ENCODE peak calls at places on chromosomes 1 and 21, in eight cellular contexts. M is CD4-positive, alpha-beta T cell; J is A549; T is astrocyte; Q is cardiac muscle cell; U is WTC11; X is H9; N is choroid plexus epithelial cell. L is an unnamed sample.

GRCh38 chr1:184050631-184051030 is 899 bp upstream of the TSEN15 start:
- DNase-seq in U (no peak), T (no peak), Q (peak), X (no peak), M (no peak), N (no peak), J (no peak), L (no peak)

GRCh38 chr1:171313319-171313834 is 606 bp upstream of the FMO4 start:
- DNase-seq in Q (no peak), U (no peak), M (no peak), T (peak), N (no peak), X (no peak), J (no peak), L (no peak)

GRCh38 chr1:21200767-21201166 is 24.1 kb upstream of the EIF4G3 start:
- DNase-seq in J (no peak), U (no peak), T (peak), X (no peak), M (no peak), N (peak), Q (peak), L (no peak)

GRCh38 chr21:41899431-41900202 is 20.5 kb upstream of the PRDM15 start:
- DNase-seq in M (no peak), Q (no peak), T (no peak), N (no peak), J (no peak), X (no peak), U (no peak), L (no peak)

GRCh38 chr1:232579958-232580705 is 49.8 kb downstream of the SIPA1L2 start:
- DNase-seq in X (no peak), M (no peak), Q (no peak), T (peak), N (no peak), J (no peak), U (no peak), L (no peak)

GRCh38 chr21:36813071-36813470 is 114.2 kb downstream of the SIM2 start:
- DNase-seq in X (no peak), J (no peak), U (no peak), N (no peak), T (no peak), Q (peak), M (no peak), L (no peak)

GRCh38 chr1:224114787-224115175 is 870 bp downstream of the FBXO28 start:
- DNase-seq in M (no peak), U (no peak), T (no peak), X (no peak), Q (peak), N (peak), J (no peak), L (no peak)

GRCh38 chr1:175174702-175175102 is 17.9 kb downstream of the KIAA0040 start:
- DNase-seq in X (no peak), Q (no peak), N (no peak), T (no peak), M (no peak), U (no peak), J (no peak), L (no peak)

GRCh38 chr1:116817582-116818064 is 63.4 kb downstream of the CD2 start:
- DNase-seq in Q (peak), T (no peak), X (peak), U (peak), M (peak), N (peak), J (peak), L (peak)

GRCh38 chr1:21290546-21290944 is 282 bp upstream of the ECE1 start:
- DNase-seq in Q (no peak), J (peak), U (no peak), N (no peak), M (peak), X (no peak), T (no peak), L (no peak)

GRCh38 chr1:108561731-108562326 is 1.9 kb downstream of the EEIG2 start:
- DNase-seq in T (no peak), Q (peak), M (peak), J (peak), N (peak), U (peak), X (peak), L (peak)

GRCh38 chr1:169161512-169162194 is 55.2 kb downstream of the ATP1B1 start:
- DNase-seq in J (no peak), X (no peak), U (no peak), N (peak), T (no peak), Q (peak), M (no peak), L (no peak)

GRCh38 chr1:92485374-92486250 is 1.1 kb downstream of the GFI1 start:
- DNase-seq in M (peak), Q (peak), T (no peak), J (no peak), X (peak), U (peak), N (peak), L (peak)

GRCh38 chr1:244226440-244226839 is 175.4 kb downstream of the ZBTB18 start:
- DNase-seq in J (no peak), Q (no peak), X (no peak), M (no peak), U (no peak), N (peak), T (peak), L (no peak)

GRCh38 chr1:61393575-61393974 is 311.2 kb downstream of the NFIA start:
- DNase-seq in Q (no peak), N (no peak), J (no peak), M (no peak), T (no peak), X (no peak), U (no peak), L (no peak)

GRCh38 chr1:229665912-229666558 is 40.0 kb downstream of the URB2 start:
- DNase-seq in X (no peak), N (no peak), M (no peak), U (no peak), T (no peak), Q (no peak), J (no peak), L (no peak)

GRCh38 chr1:109634771-109635750 is 15.4 kb downstream of the AMPD2 start:
- DNase-seq in N (no peak), U (no peak), T (no peak), J (no peak), X (peak), Q (no peak), M (peak), L (no peak)

GRCh38 chr1:8381618-8382017 is 63.7 kb downstream of the SLC45A1 start:
- DNase-seq in T (no peak), Q (no peak), M (no peak), U (no peak), J (no peak), N (peak), X (no peak), L (no peak)

GRCh38 chr1:8377382-8377928 is 59.5 kb downstream of the SLC45A1 start:
- DNase-seq in Q (no peak), N (no peak), J (no peak), U (no peak), X (no peak), M (no peak), T (no peak), L (no peak)

GRCh38 chr1:8378202-8378601 is 60.3 kb downstream of the SLC45A1 start:
- DNase-seq in U (no peak), J (no peak), Q (peak), X (no peak), M (no peak), T (no peak), N (peak), L (no peak)

GRCh38 chr1:8378981-8379470 is 61.1 kb downstream of the SLC45A1 start:
- DNase-seq in Q (no peak), T (no peak), X (no peak), J (no peak), U (no peak), N (no peak), M (no peak), L (no peak)

DNA sequence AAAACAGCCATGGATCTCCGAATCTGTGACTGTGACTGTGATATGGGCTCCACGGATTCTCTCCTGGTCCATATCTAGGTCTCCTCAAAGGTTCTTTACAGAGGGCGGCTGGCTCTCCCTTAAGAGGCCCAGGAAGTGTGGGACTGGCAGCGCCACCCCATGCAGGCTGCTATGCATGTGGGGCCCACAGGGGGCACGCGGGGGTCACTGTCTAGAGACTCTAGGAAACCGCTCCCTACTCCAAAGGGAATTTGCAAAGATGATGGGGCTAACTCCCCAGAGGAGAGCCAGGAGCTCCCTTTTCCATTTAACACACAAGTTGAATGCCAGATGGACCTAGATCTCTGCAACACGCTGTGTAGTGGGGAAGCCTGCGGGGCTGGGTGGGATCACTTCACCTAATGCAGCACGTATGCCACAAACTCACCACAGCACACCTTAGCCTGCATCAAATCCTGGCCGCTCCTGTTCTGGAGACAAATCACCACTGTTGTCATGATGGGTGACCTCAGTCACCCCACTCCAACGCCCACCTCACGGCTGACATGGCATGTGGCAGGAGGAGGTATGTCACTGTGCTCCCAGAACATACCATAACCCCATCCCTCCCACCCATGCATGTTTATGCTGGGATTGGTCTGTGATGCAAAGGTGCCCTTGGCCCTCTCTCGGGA is 61.7 kb downstream of the SLC45A1 start:
- DNase-seq in N (no peak), M (no peak), X (no peak), Q (no peak), U (no peak), T (no peak), J (no peak), L (no peak)
- TF ChIP-seq CTCF in N (no peak), M (no peak), X (peak), Q (no peak), U (no peak), T (no peak), J (no peak), L (no peak)

DNA sequence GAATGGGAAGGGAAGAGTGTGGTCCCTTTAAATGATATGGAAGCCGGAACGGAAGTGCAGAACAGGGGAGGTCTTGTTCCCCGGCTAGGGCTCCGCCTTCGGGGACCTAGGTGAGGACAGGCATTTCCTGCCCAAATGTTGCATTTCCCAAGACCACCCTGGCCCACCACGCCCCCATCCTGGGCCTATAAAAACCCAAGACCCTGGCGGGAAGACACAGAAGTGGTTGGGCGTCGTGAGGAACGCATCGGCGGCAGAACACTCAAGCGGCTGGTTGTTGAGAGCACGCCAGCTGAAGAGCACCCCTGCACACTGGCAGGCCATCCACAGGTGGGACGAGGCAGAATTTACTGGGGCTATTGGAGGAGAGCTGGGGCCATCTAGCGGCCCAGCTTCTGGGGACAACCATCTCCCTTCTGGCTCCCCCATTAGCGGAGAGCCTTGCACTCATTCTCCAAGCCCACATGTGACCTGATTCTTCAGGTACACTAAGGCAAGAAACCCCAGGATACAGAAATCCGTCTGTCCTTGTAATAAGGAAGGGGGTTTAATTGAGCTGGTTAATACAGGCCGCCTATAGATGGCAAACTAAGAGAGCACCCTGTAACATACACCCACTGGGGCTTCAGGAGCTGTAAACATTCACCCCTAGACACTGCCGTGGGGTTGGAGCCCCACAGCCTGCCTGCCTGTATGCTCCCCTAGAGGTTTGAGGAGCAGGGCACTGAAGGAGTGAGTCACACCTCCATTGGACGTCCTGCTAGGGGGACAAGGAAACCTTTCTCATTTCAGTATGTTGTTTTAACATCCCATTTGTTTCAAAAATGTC is 1327.9 kb downstream of the BRINP3 start:
- DNase-seq in U (peak), X (peak), Q (no peak), M (no peak), T (no peak), N (no peak), J (peak), L (no peak)
- TF ChIP-seq CTCF in U (peak), X (peak), Q (no peak), M (no peak), T (no peak), N (no peak), J (peak), L (no peak)

GRCh38 chr1:209936125-209936524 is 1.9 kb upstream of the SYT14 start:
- DNase-seq in X (no peak), N (no peak), T (no peak), Q (no peak), J (no peak), U (no peak), M (no peak), L (no peak)

GRCh38 chr1:209937996-209938959 is at the start of gene SYT14:
- DNase-seq in N (peak), U (peak), X (peak), Q (peak), J (peak), M (no peak), T (peak), L (peak)
- TF ChIP-seq CTCF in N (no peak), U (no peak), X (peak), Q (peak), J (no peak), M (no peak), T (no peak), L (no peak)

GRCh38 chr1:98496246-98496995 is 165.1 kb upstream of the SNX7 start:
- DNase-seq in U (no peak), N (no peak), T (peak), X (no peak), J (no peak), Q (no peak), M (no peak), L (no peak)
- TF ChIP-seq CTCF in U (no peak), N (no peak), T (no peak), X (no peak), J (no peak), Q (no peak), M (no peak), L (no peak)

GRCh38 chr1:3130268-3130667 is 61.3 kb downstream of the PRDM16 start:
- DNase-seq in U (no peak), Q (no peak), M (no peak), N (no peak), X (no peak), T (no peak), J (no peak), L (no peak)
- TF ChIP-seq CTCF in U (no peak), Q (no peak), M (no peak), N (no peak), X (peak), T (no peak), J (no peak), L (no peak)

DNA sequence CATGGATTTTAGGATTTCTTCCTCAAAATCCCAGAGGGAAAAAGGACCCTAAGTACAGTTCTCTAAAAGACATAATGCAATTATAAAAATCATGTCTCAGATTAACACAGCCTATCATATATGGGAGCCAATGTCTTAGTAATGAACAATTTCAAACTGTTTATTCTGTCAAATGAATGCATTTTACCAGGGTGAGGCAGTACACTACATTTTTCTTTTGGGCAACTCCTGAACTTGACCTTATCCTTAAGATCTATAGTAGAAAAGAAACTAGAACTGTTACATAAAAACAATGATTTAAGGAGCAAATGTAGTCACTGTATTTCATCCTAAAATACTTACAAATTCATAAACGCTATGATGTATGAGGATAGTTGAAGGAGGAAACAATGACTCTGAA is 226.3 kb upstream of the B3GALT2 start:
- DNase-seq in Q (no peak), T (no peak), N (no peak), J (no peak), M (no peak), U (no peak), X (no peak), L (no peak)
- TF ChIP-seq CTCF in Q (no peak), T (no peak), N (no peak), J (no peak), M (no peak), U (no peak), X (no peak), L (no peak)

GRCh38 chr1:43853161-43853921 is 80.3 kb upstream of the ARTN start:
- DNase-seq in N (peak), M (no peak), J (no peak), T (peak), U (no peak), Q (peak), X (no peak), L (no peak)
- TF ChIP-seq CTCF in N (no peak), M (no peak), J (no peak), T (no peak), U (no peak), Q (no peak), X (no peak), L (no peak)

DNA sequence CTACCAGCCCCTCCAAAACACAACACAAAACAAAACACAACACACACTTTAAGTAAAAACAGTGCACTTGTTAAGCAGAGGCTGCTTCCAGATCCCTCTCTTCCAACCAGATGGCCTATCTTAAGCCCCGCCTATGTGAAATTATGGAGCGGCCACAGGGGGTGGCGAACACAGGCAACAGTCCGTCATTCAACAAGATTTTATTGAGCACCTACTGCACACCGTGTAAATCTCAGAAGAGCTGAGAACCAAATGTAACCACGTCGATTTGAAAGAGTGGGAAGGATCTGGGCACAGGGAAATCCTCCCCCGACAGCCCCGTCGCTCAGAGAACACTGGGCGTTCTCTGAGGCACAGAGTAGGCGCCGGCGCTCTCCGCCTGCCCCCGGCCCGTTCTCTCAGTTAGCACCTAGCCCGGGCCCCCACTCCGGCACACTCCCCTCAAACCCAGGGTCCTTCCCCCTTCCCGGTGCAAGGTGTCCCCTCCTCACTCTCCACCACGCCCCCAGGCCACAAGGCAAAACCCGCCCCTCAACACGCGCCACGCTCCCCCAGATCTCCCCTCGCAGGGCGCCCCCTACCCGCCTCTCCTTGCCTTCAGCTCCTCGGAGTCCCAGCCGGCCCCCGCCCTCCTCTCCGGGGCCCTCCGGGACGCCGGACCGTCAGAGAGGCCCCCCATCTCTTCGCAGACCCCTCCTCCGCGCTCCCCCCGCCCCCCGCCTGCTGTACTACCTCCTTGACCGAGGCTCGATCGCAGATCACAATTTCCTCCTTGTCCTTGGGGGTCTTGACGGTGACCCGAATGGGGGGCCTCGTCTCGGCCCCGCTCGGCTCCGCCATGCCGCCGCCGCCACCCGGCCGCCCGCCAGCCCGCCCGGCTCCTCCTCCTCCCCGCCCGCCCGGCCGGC is 482 bp downstream of the UBQLN4 start:
- DNase-seq in U (peak), Q (peak), M (peak), T (peak), X (peak), J (peak), N (peak), L (peak)
- TF ChIP-seq CTCF in U (no peak), Q (peak), M (peak), T (no peak), X (peak), J (no peak), N (peak), L (peak)

GRCh38 chr1:66296901-66297300 is 237.1 kb upstream of the SGIP1 start:
- DNase-seq in J (no peak), U (no peak), X (no peak), T (no peak), M (no peak), N (no peak), Q (peak), L (no peak)

GRCh38 chr1:66294692-66295384 is 239.1 kb upstream of the SGIP1 start:
- DNase-seq in T (peak), N (peak), X (no peak), U (no peak), J (peak), M (no peak), Q (peak), L (no peak)

GRCh38 chr1:66296370-66296769 is 237.6 kb upstream of the SGIP1 start:
- DNase-seq in Q (no peak), J (no peak), M (no peak), X (no peak), U (no peak), T (no peak), N (no peak), L (no peak)

GRCh38 chr1:66298427-66298826 is 235.5 kb upstream of the SGIP1 start:
- DNase-seq in U (no peak), J (no peak), Q (no peak), N (no peak), T (peak), X (no peak), M (no peak), L (no peak)

DNA sequence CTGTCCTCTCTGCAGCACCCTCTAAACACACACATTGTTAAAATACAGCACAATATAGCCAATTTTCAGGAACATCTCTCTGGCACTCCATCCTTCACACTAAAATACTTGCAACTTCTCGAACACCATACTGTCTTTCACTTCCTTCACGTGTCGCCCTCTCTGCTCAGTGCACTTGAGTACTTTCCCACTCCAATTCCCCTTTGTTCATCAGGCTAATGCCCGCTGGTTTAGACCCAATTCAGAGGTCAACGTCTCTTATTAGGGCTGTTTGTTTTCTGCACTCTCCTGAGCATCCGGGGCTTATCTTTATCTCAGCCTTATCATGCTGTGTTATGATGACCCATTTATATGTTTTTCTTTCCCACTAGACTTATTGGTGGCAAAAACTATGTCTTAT is 238.1 kb upstream of the SGIP1 start:
- DNase-seq in T (no peak), M (no peak), J (no peak), Q (no peak), N (no peak), U (no peak), X (no peak), L (no peak)
- TF ChIP-seq CTCF in T (no peak), M (no peak), J (no peak), Q (no peak), N (no peak), U (no peak), X (no peak), L (no peak)